ENCODE peak calls at places on chromosome 11, in seven cellular contexts. One of them, this sample, is unnamed.
A peak's percentile ranks its signal among the peaks of the same experiment; 100 is the strongest.

GRCh38 chr11:23543651-23544216 is 683.5 kb upstream of the CCDC179 start:
- DNase-seq in body of pancreas: no peak
- DNase-seq in NCI-H1436: no peak
- DNase-seq in Calu3: no peak
- DNase-seq in activated CD8-positive, alpha-beta T cell treated with anti-CD3 and anti-CD28 coated beads, Interleukin-2, amount 10 ng/mL, durations not matched to agents 7 days and 5 days: no peak
- DNase-seq in astrocyte of the cerebellum: no peak
- DNase-seq in neural crest cell: no peak
- DNase-seq in this sample: no peak

GRCh38 chr11:15816996-15817395 is 539.4 kb downstream of the SOX6 start:
- DNase-seq in body of pancreas: no peak
- DNase-seq in NCI-H1436: no peak
- DNase-seq in Calu3: no peak
- DNase-seq in activated CD8-positive, alpha-beta T cell treated with anti-CD3 and anti-CD28 coated beads, Interleukin-2, amount 10 ng/mL, durations not matched to agents 7 days and 5 days: no peak
- DNase-seq in astrocyte of the cerebellum: no peak
- DNase-seq in neural crest cell: no peak
- DNase-seq in this sample: peak; percentile 77

GRCh38 chr11:35605691-35606090 is 12.6 kb upstream of the FJX1 start:
- DNase-seq in body of pancreas: peak; percentile 13
- DNase-seq in NCI-H1436: no peak
- DNase-seq in Calu3: no peak
- DNase-seq in activated CD8-positive, alpha-beta T cell treated with anti-CD3 and anti-CD28 coated beads, Interleukin-2, amount 10 ng/mL, durations not matched to agents 7 days and 5 days: no peak
- DNase-seq in astrocyte of the cerebellum: no peak
- DNase-seq in neural crest cell: no peak
- DNase-seq in this sample: no peak

GRCh38 chr11:111376453-111376871 is 2.6 kb downstream of the POU2AF1 start:
- DNase-seq in body of pancreas: no peak
- DNase-seq in NCI-H1436: no peak
- DNase-seq in Calu3: no peak
- DNase-seq in activated CD8-positive, alpha-beta T cell treated with anti-CD3 and anti-CD28 coated beads, Interleukin-2, amount 10 ng/mL, durations not matched to agents 7 days and 5 days: no peak
- DNase-seq in astrocyte of the cerebellum: no peak
- DNase-seq in neural crest cell: no peak
- DNase-seq in this sample: no peak

GRCh38 chr11:132894598-132894997 is 637.7 kb downstream of the OPCML start:
- DNase-seq in body of pancreas: no peak
- DNase-seq in NCI-H1436: no peak
- DNase-seq in Calu3: no peak
- DNase-seq in activated CD8-positive, alpha-beta T cell treated with anti-CD3 and anti-CD28 coated beads, Interleukin-2, amount 10 ng/mL, durations not matched to agents 7 days and 5 days: no peak
- DNase-seq in astrocyte of the cerebellum: no peak
- DNase-seq in neural crest cell: no peak
- DNase-seq in this sample: no peak

GRCh38 chr11:67268036-67268683 is 1.9 kb downstream of the GRK2 start:
- DNase-seq in body of pancreas: peak; percentile 55
- DNase-seq in NCI-H1436: no peak
- DNase-seq in Calu3: no peak
- DNase-seq in activated CD8-positive, alpha-beta T cell treated with anti-CD3 and anti-CD28 coated beads, Interleukin-2, amount 10 ng/mL, durations not matched to agents 7 days and 5 days: peak; percentile 85
- DNase-seq in astrocyte of the cerebellum: no peak
- DNase-seq in neural crest cell: no peak
- DNase-seq in this sample: no peak

GRCh38 chr11:104765401-104765800 is 132.9 kb downstream of the CASP12 start:
- DNase-seq in body of pancreas: no peak
- DNase-seq in NCI-H1436: no peak
- DNase-seq in Calu3: no peak
- DNase-seq in activated CD8-positive, alpha-beta T cell treated with anti-CD3 and anti-CD28 coated beads, Interleukin-2, amount 10 ng/mL, durations not matched to agents 7 days and 5 days: no peak
- DNase-seq in astrocyte of the cerebellum: no peak
- DNase-seq in neural crest cell: no peak
- DNase-seq in this sample: no peak

GRCh38 chr11:64419818-64420485 is 61.0 kb downstream of the RPS6KA4 start:
- DNase-seq in body of pancreas: peak; percentile 13
- DNase-seq in NCI-H1436: peak; percentile 71
- DNase-seq in Calu3: no peak
- DNase-seq in activated CD8-positive, alpha-beta T cell treated with anti-CD3 and anti-CD28 coated beads, Interleukin-2, amount 10 ng/mL, durations not matched to agents 7 days and 5 days: no peak
- DNase-seq in astrocyte of the cerebellum: peak; percentile 13
- DNase-seq in neural crest cell: no peak
- DNase-seq in this sample: peak; percentile 34

GRCh38 chr11:45590743-45591142 is 74.7 kb downstream of the CHST1 start:
- DNase-seq in body of pancreas: no peak
- DNase-seq in NCI-H1436: no peak
- DNase-seq in Calu3: peak; percentile 4
- DNase-seq in activated CD8-positive, alpha-beta T cell treated with anti-CD3 and anti-CD28 coated beads, Interleukin-2, amount 10 ng/mL, durations not matched to agents 7 days and 5 days: no peak
- DNase-seq in astrocyte of the cerebellum: peak; percentile 18
- DNase-seq in neural crest cell: no peak
- DNase-seq in this sample: no peak

GRCh38 chr11:111327908-111328624 is 29.7 kb downstream of the POU2AF3 start:
- DNase-seq in body of pancreas: peak; percentile 96
- DNase-seq in NCI-H1436: no peak
- DNase-seq in Calu3: peak; percentile 65
- DNase-seq in activated CD8-positive, alpha-beta T cell treated with anti-CD3 and anti-CD28 coated beads, Interleukin-2, amount 10 ng/mL, durations not matched to agents 7 days and 5 days: no peak
- DNase-seq in astrocyte of the cerebellum: no peak
- DNase-seq in neural crest cell: no peak
- DNase-seq in this sample: no peak

GRCh38 chr11:95231881-95232605 is 1.0 kb upstream of the SESN3 start:
- DNase-seq in body of pancreas: peak; percentile 79
- DNase-seq in NCI-H1436: peak; percentile 85
- DNase-seq in Calu3: peak; percentile 47
- DNase-seq in activated CD8-positive, alpha-beta T cell treated with anti-CD3 and anti-CD28 coated beads, Interleukin-2, amount 10 ng/mL, durations not matched to agents 7 days and 5 days: peak; percentile 79
- DNase-seq in astrocyte of the cerebellum: no peak
- DNase-seq in neural crest cell: peak; percentile 61
- DNase-seq in this sample: peak; percentile 83

GRCh38 chr11:34997872-34998548 is 81.6 kb downstream of the PDHX start:
- DNase-seq in body of pancreas: no peak
- DNase-seq in NCI-H1436: no peak
- DNase-seq in Calu3: no peak
- DNase-seq in activated CD8-positive, alpha-beta T cell treated with anti-CD3 and anti-CD28 coated beads, Interleukin-2, amount 10 ng/mL, durations not matched to agents 7 days and 5 days: no peak
- DNase-seq in astrocyte of the cerebellum: no peak
- DNase-seq in neural crest cell: no peak
- DNase-seq in this sample: peak; percentile 69

GRCh38 chr11:129248618-129249017 is 56.5 kb upstream of the ARHGAP32 start:
- DNase-seq in body of pancreas: no peak
- DNase-seq in NCI-H1436: no peak
- DNase-seq in Calu3: no peak
- DNase-seq in activated CD8-positive, alpha-beta T cell treated with anti-CD3 and anti-CD28 coated beads, Interleukin-2, amount 10 ng/mL, durations not matched to agents 7 days and 5 days: no peak
- DNase-seq in astrocyte of the cerebellum: no peak
- DNase-seq in neural crest cell: no peak
- DNase-seq in this sample: peak; percentile 52

GRCh38 chr11:86156397-86156977 is 87.6 kb upstream of the PICALM start:
- DNase-seq in body of pancreas: no peak
- DNase-seq in NCI-H1436: no peak
- DNase-seq in Calu3: no peak
- DNase-seq in activated CD8-positive, alpha-beta T cell treated with anti-CD3 and anti-CD28 coated beads, Interleukin-2, amount 10 ng/mL, durations not matched to agents 7 days and 5 days: no peak
- DNase-seq in astrocyte of the cerebellum: no peak
- DNase-seq in neural crest cell: no peak
- DNase-seq in this sample: no peak

GRCh38 chr11:115664313-115664712 is 160.1 kb upstream of the CADM1 start:
- DNase-seq in body of pancreas: no peak
- DNase-seq in NCI-H1436: no peak
- DNase-seq in Calu3: no peak
- DNase-seq in activated CD8-positive, alpha-beta T cell treated with anti-CD3 and anti-CD28 coated beads, Interleukin-2, amount 10 ng/mL, durations not matched to agents 7 days and 5 days: no peak
- DNase-seq in astrocyte of the cerebellum: no peak
- DNase-seq in neural crest cell: no peak
- DNase-seq in this sample: no peak

GRCh38 chr11:134433251-134433650 is 21.2 kb upstream of the B3GAT1 start:
- DNase-seq in body of pancreas: no peak
- DNase-seq in NCI-H1436: no peak
- DNase-seq in Calu3: no peak
- DNase-seq in activated CD8-positive, alpha-beta T cell treated with anti-CD3 and anti-CD28 coated beads, Interleukin-2, amount 10 ng/mL, durations not matched to agents 7 days and 5 days: no peak
- DNase-seq in astrocyte of the cerebellum: no peak
- DNase-seq in neural crest cell: no peak
- DNase-seq in this sample: no peak

GRCh38 chr11:45665206-45665932 is at the start of gene CHST1:
- DNase-seq in body of pancreas: peak; percentile 65
- DNase-seq in NCI-H1436: peak; percentile 11
- DNase-seq in Calu3: peak; percentile 50
- DNase-seq in activated CD8-positive, alpha-beta T cell treated with anti-CD3 and anti-CD28 coated beads, Interleukin-2, amount 10 ng/mL, durations not matched to agents 7 days and 5 days: peak; percentile 35
- DNase-seq in astrocyte of the cerebellum: no peak
- DNase-seq in neural crest cell: no peak
- DNase-seq in this sample: peak; percentile 66

GRCh38 chr11:86671386-86672006 is 920 bp downstream of the ME3 start:
- DNase-seq in body of pancreas: peak; percentile 58
- DNase-seq in NCI-H1436: peak; percentile 38
- DNase-seq in Calu3: no peak
- DNase-seq in activated CD8-positive, alpha-beta T cell treated with anti-CD3 and anti-CD28 coated beads, Interleukin-2, amount 10 ng/mL, durations not matched to agents 7 days and 5 days: no peak
- DNase-seq in astrocyte of the cerebellum: no peak
- DNase-seq in neural crest cell: peak; percentile 14
- DNase-seq in this sample: peak; percentile 58

GRCh38 chr11:61193596-61193995 is 9.7 kb upstream of the PGA3 start:
- DNase-seq in body of pancreas: no peak
- DNase-seq in NCI-H1436: no peak
- DNase-seq in Calu3: no peak
- DNase-seq in activated CD8-positive, alpha-beta T cell treated with anti-CD3 and anti-CD28 coated beads, Interleukin-2, amount 10 ng/mL, durations not matched to agents 7 days and 5 days: no peak
- DNase-seq in astrocyte of the cerebellum: no peak
- DNase-seq in neural crest cell: no peak
- DNase-seq in this sample: no peak

GRCh38 chr11:121553806-121554205 is 101.0 kb upstream of the SORL1-AS1 start:
- DNase-seq in body of pancreas: peak; percentile 77
- DNase-seq in NCI-H1436: no peak
- DNase-seq in Calu3: peak; percentile 81
- DNase-seq in activated CD8-positive, alpha-beta T cell treated with anti-CD3 and anti-CD28 coated beads, Interleukin-2, amount 10 ng/mL, durations not matched to agents 7 days and 5 days: no peak
- DNase-seq in astrocyte of the cerebellum: no peak
- DNase-seq in neural crest cell: no peak
- DNase-seq in this sample: no peak

GRCh38 chr11:68827733-68828132 is 14.0 kb downstream of the CPT1A start:
- DNase-seq in body of pancreas: no peak
- DNase-seq in NCI-H1436: no peak
- DNase-seq in Calu3: no peak
- DNase-seq in activated CD8-positive, alpha-beta T cell treated with anti-CD3 and anti-CD28 coated beads, Interleukin-2, amount 10 ng/mL, durations not matched to agents 7 days and 5 days: no peak
- DNase-seq in astrocyte of the cerebellum: no peak
- DNase-seq in neural crest cell: no peak
- DNase-seq in this sample: no peak

GRCh38 chr11:36463781-36464180 is 46.3 kb downstream of the TRAF6 start:
- DNase-seq in body of pancreas: no peak
- DNase-seq in NCI-H1436: no peak
- DNase-seq in Calu3: no peak
- DNase-seq in activated CD8-positive, alpha-beta T cell treated with anti-CD3 and anti-CD28 coated beads, Interleukin-2, amount 10 ng/mL, durations not matched to agents 7 days and 5 days: no peak
- DNase-seq in astrocyte of the cerebellum: no peak
- DNase-seq in neural crest cell: no peak
- DNase-seq in this sample: no peak

GRCh38 chr11:34977039-34977906 is 60.9 kb downstream of the PDHX start:
- DNase-seq in body of pancreas: no peak
- DNase-seq in NCI-H1436: no peak
- DNase-seq in Calu3: no peak
- DNase-seq in activated CD8-positive, alpha-beta T cell treated with anti-CD3 and anti-CD28 coated beads, Interleukin-2, amount 10 ng/mL, durations not matched to agents 7 days and 5 days: no peak
- DNase-seq in astrocyte of the cerebellum: peak; percentile 51
- DNase-seq in neural crest cell: no peak
- DNase-seq in this sample: peak; percentile 76

GRCh38 chr11:119376197-119376847 is 5.2 kb downstream of the USP2 start:
- DNase-seq in body of pancreas: peak; percentile 84
- DNase-seq in NCI-H1436: no peak
- DNase-seq in Calu3: no peak
- DNase-seq in activated CD8-positive, alpha-beta T cell treated with anti-CD3 and anti-CD28 coated beads, Interleukin-2, amount 10 ng/mL, durations not matched to agents 7 days and 5 days: no peak
- DNase-seq in astrocyte of the cerebellum: no peak
- DNase-seq in neural crest cell: peak; percentile 37
- DNase-seq in this sample: no peak

GRCh38 chr11:124970925-124971324 is 16.9 kb downstream of the CCDC15 start:
- DNase-seq in body of pancreas: no peak
- DNase-seq in NCI-H1436: no peak
- DNase-seq in Calu3: peak; percentile 17
- DNase-seq in activated CD8-positive, alpha-beta T cell treated with anti-CD3 and anti-CD28 coated beads, Interleukin-2, amount 10 ng/mL, durations not matched to agents 7 days and 5 days: no peak
- DNase-seq in astrocyte of the cerebellum: no peak
- DNase-seq in neural crest cell: no peak
- DNase-seq in this sample: no peak

GRCh38 chr11:122440783-122441701 is 214.5 kb upstream of the UBASH3B start:
- DNase-seq in body of pancreas: peak; percentile 14
- DNase-seq in NCI-H1436: no peak
- DNase-seq in Calu3: no peak
- DNase-seq in activated CD8-positive, alpha-beta T cell treated with anti-CD3 and anti-CD28 coated beads, Interleukin-2, amount 10 ng/mL, durations not matched to agents 7 days and 5 days: no peak
- DNase-seq in astrocyte of the cerebellum: no peak
- DNase-seq in neural crest cell: peak; percentile 18
- DNase-seq in this sample: peak; percentile 34

GRCh38 chr11:65429724-65430405 is 7.3 kb downstream of the NEAT1 start:
- DNase-seq in body of pancreas: peak; percentile 82
- DNase-seq in NCI-H1436: no peak
- DNase-seq in Calu3: peak; percentile 73
- DNase-seq in activated CD8-positive, alpha-beta T cell treated with anti-CD3 and anti-CD28 coated beads, Interleukin-2, amount 10 ng/mL, durations not matched to agents 7 days and 5 days: peak; percentile 70
- DNase-seq in astrocyte of the cerebellum: no peak
- DNase-seq in neural crest cell: no peak
- DNase-seq in this sample: peak; percentile 75

This sample was measured in adipocyte.